ENCODE peak calls at places on chromosomes 4 and X, in seven cellular contexts. E is GM23248, R is neural progenitor cell, J is HCT116, Q is hepatocyte, T is PC-3, X is SK-N-SH. M is an unnamed sample.
A peak's percentile ranks its signal among the peaks of the same experiment; 100 is the strongest.

GRCh38 chr4:159444668-159445067 is 341.8 kb downstream of the RAPGEF2 start:
- DNase-seq in Q (no peak), J (no peak), X (no peak), R (no peak), E (peak; percentile 54), T (peak; percentile 14), M (no peak)

GRCh38 chr4:170011921-170012628 is 14.1 kb downstream of the MFAP3L start:
- DNase-seq in Q (no peak), X (no peak), R (no peak), E (no peak), J (no peak), T (no peak), M (no peak)

GRCh38 chr4:98657531-98658286 is 702 bp downstream of the TSPAN5 start:
- DNase-seq in E (peak; percentile 80), J (no peak), R (peak; percentile 72), T (peak; percentile 66), X (peak; percentile 87), Q (peak; percentile 54), M (no peak)

GRCh38 chrX:23797371-23798128 is 14.6 kb downstream of the SAT1 start:
- DNase-seq in J (no peak), Q (peak; percentile 51), X (no peak), E (no peak), R (no peak), T (peak; percentile 84), M (no peak)

GRCh38 chr4:4899202-4899925 is 39.9 kb downstream of the MSX1 start:
- DNase-seq in R (no peak), E (no peak), J (no peak), T (no peak), Q (no peak), X (no peak), M (no peak)

GRCh38 chr4:88792268-88792781 is 94.7 kb upstream of the NAP1L5 start:
- DNase-seq in R (no peak), J (no peak), T (peak; percentile 63), X (no peak), E (peak; percentile 86), Q (peak; percentile 34), M (no peak)

GRCh38 chrX:55120767-55121358 is 32.0 kb downstream of the PAGE2 start:
- DNase-seq in R (peak; percentile 52), Q (no peak), E (no peak), T (no peak), X (no peak), J (no peak), M (no peak)

GRCh38 chr4:3877236-3877635 is 111.1 kb downstream of the ADRA2C start:
- DNase-seq in T (no peak), J (no peak), E (peak; percentile 41), Q (no peak), X (no peak), R (no peak), M (no peak)

GRCh38 chr4:30671926-30672325 is 48.2 kb upstream of the PCDH7 start:
- DNase-seq in R (no peak), Q (no peak), J (no peak), T (no peak), E (no peak), X (no peak), M (no peak)

GRCh38 chrX:47563801-47564315 is 2.9 kb downstream of the ARAF start:
- DNase-seq in Q (no peak), E (peak; percentile 50), T (peak; percentile 51), R (no peak), J (no peak), X (no peak), M (no peak)

GRCh38 chrX:69746051-69746450 is 130.1 kb downstream of the EDA start:
- DNase-seq in X (no peak), R (no peak), J (no peak), Q (no peak), E (no peak), T (no peak), M (no peak)

DNA sequence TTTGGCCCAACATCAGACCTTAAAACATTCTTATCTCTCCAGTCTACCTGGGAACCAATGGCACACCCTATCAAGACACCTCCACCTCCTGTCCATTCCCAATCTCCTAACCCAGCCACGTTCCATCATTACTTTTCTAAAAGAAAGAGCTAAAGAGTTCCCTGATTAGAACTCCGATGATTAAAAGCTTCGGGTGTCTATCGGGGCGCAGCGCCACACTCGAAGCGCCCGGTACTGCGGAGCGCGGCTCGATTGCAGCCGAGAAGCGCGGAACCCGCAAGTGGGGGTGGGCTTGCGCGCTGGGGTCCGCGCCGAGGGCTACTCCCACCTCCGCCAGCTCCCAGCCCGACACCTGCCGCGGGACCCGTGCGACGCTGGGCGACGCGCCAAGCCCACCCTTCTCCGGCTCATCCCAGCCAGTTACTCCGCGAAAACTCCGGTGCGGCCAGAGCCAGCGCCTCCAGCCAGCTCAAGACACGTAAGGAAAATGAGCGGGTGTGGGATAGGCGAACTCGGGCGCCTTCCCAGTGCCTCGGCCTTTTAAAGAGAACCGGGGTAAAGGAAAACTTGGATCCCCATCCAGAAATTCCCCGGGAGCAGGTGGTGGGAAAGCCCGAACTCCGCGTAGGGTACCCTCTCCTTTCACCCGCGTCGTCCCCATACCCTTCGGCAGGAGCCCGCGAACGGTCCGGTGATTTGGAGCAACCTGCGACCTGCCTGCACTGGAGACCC is 601 bp downstream of the NPY1R start:
- DNase-seq in Q (peak; percentile 50), T (peak; percentile 7), E (peak; percentile 41), X (peak; percentile 36), R (peak; percentile 67), J (no peak), M (no peak)
- TF ChIP-seq EZH2phosphoT487 in Q (no peak), T (peak; percentile 58), E (no peak), X (no peak), R (peak; percentile 52), J (no peak), M (no peak)

GRCh38 chrX:151725338-151725614 is 9.3 kb upstream of the CNGA2 start:
- DNase-seq in E (no peak), Q (no peak), X (no peak), T (no peak), R (no peak), J (no peak), M (no peak)
- TF ChIP-seq EZH2phosphoT487 in E (no peak), Q (no peak), X (no peak), T (no peak), R (no peak), J (no peak), M (no peak)

GRCh38 chr4:171629737-171630136 is 183.5 kb upstream of the GALNTL6 start:
- DNase-seq in X (no peak), T (peak; percentile 34), J (no peak), E (no peak), R (peak; percentile 25), Q (no peak), M (no peak)

GRCh38 chr4:171629182-171629581 is 184.0 kb upstream of the GALNTL6 start:
- DNase-seq in T (no peak), Q (no peak), R (no peak), E (no peak), X (no peak), J (no peak), M (no peak)

GRCh38 chr4:171622729-171623128 is 190.5 kb upstream of the GALNTL6 start:
- DNase-seq in R (no peak), T (no peak), X (no peak), J (no peak), Q (no peak), E (no peak), M (no peak)

GRCh38 chr4:171621646-171622045 is 191.6 kb upstream of the GALNTL6 start:
- DNase-seq in X (no peak), E (no peak), J (no peak), Q (no peak), T (no peak), R (no peak), M (no peak)

DNA sequence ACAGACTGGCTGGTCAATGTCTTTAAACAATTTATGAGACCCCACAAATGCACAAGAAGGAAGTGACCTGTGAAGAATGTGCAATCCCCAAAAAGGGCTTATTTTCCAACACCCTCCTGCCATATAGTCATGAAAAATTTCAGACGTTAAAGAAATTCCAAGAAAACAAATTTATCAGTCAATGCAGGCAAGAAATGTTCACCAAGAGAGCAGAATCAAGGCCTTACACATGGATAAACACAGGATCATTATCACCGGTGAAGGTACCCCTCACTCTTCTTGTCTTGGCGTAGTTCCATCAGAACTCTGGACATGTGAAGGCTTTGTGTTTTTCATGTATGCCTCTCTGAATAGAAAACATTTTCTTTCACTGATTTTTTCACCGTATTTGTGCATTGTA is 186.7 kb upstream of the GALNTL6 start:
- DNase-seq in E (no peak), R (no peak), Q (no peak), T (no peak), X (no peak), J (no peak), M (no peak)
- TF ChIP-seq EZH2phosphoT487 in E (no peak), R (no peak), Q (no peak), T (no peak), X (no peak), J (no peak), M (no peak)

GRCh38 chr4:138951764-138952163 is 63.8 kb upstream of the NOCT start:
- DNase-seq in R (no peak), J (no peak), T (peak; percentile 14), Q (no peak), E (no peak), X (no peak), M (no peak)
- TF ChIP-seq EZH2phosphoT487 in R (no peak), J (no peak), T (no peak), Q (no peak), E (no peak), X (no peak), M (no peak)

GRCh38 chrX:9610774-9611392 is 146.0 kb downstream of the TBL1X start:
- DNase-seq in J (no peak), T (peak; percentile 48), R (no peak), Q (no peak), E (peak; percentile 53), X (no peak), M (no peak)

GRCh38 chrX:9611436-9612145 is 146.7 kb downstream of the TBL1X start:
- DNase-seq in Q (no peak), J (no peak), X (peak; percentile 30), E (peak; percentile 5), R (peak; percentile 56), T (no peak), M (no peak)

GRCh38 chrX:9606971-9607370 is 142.1 kb downstream of the TBL1X start:
- DNase-seq in X (no peak), J (no peak), Q (no peak), T (no peak), R (no peak), E (no peak), M (no peak)

GRCh38 chrX:9612146-9612505 is 147.3 kb downstream of the TBL1X start:
- DNase-seq in T (no peak), Q (no peak), E (no peak), R (no peak), X (peak; percentile 49), J (no peak), M (no peak)

DNA sequence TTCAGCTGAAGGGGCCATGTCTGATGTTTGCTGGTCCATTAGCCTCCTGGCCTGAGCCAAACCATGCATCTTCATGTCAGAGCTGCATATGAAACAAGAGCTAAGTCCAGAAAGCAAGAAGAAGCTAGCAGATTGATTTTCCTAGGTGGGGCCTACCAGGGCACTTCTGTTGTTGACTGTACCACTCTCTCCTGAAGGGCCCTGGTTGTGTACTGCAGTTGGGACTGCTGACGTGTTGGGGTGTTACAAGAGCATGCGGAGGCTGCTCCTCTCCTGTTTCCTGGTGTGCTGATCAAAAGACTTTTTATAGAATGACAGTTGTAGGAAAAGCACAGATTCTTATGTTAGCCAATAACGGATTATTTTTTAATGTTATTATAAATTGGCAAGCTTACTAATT is 145.1 kb downstream of the TBL1X start:
- DNase-seq in T (no peak), X (no peak), E (no peak), R (no peak), Q (no peak), J (no peak), M (no peak)
- TF ChIP-seq EZH2phosphoT487 in T (no peak), X (no peak), E (no peak), R (no peak), Q (no peak), J (no peak), M (no peak)